ENCODE peak calls at places on chromosomes 6 and 20, in nine cellular contexts. I, Y, M, U, J, Z, N, B and P are unnamed samples.

GRCh38 chr6:36977470-36977941 is 8.5 kb downstream of the MTCH1 start:
- DNase-seq in I (no peak), Y (peak; percentile 58), M (peak; percentile 71), U (no peak), J (no peak), Z (no peak), N (no peak), B (no peak), P (no peak)

GRCh38 chr6:118748311-118749062 is 97.1 kb upstream of the CEP85L start:
- DNase-seq in I (no peak), Y (no peak), M (peak; percentile 81), U (peak; percentile 53), J (no peak), Z (peak; percentile 94), N (no peak), B (no peak), P (no peak)

GRCh38 chr20:7654231-7654630 is 286.0 kb downstream of the HAO1 start:
- DNase-seq in I (no peak), Y (no peak), M (no peak), U (no peak), J (no peak), Z (no peak), N (no peak), B (no peak), P (no peak)

GRCh38 chr6:72371473-72371872 is 250.4 kb upstream of the KCNQ5 start:
- DNase-seq in I (no peak), Y (no peak), M (no peak), U (no peak), J (no peak), Z (no peak), N (no peak), B (no peak), P (no peak)

GRCh38 chr20:10247440-10247839 is 28.8 kb downstream of the SNAP25 start:
- DNase-seq in I (no peak), Y (no peak), M (no peak), U (peak; percentile 50), J (no peak), Z (no peak), N (no peak), B (no peak), P (no peak)

GRCh38 chr20:63085087-63085861 is 78.5 kb upstream of the BHLHE23 start:
- DNase-seq in I (no peak), Y (no peak), M (peak; percentile 22), U (no peak), J (no peak), Z (no peak), N (no peak), B (no peak), P (peak; percentile 46)

GRCh38 chr6:32045811-32046449 is 7.7 kb downstream of the CYP21A2 start:
- DNase-seq in I (no peak), Y (no peak), M (peak; percentile 52), U (no peak), J (no peak), Z (no peak), N (no peak), B (no peak), P (no peak)

GRCh38 chr6:7073810-7074525 is 33.8 kb upstream of the RREB1 start:
- DNase-seq in I (peak; percentile 52), Y (no peak), M (no peak), U (no peak), J (peak; percentile 22), Z (no peak), N (no peak), B (no peak), P (no peak)

GRCh38 chr20:64079273-64080012 is at the start of gene RGS19:
- DNase-seq in I (peak; percentile 47), Y (peak; percentile 82), M (peak; percentile 88), U (peak; percentile 74), J (no peak), Z (peak; percentile 83), N (peak; percentile 10), B (peak; percentile 86), P (peak; percentile 85)

GRCh38 chr6:142543576-142543975 is 241.8 kb downstream of the ADGRG6 start:
- DNase-seq in I (no peak), Y (no peak), M (no peak), U (no peak), J (no peak), Z (no peak), N (no peak), B (no peak), P (no peak)

GRCh38 chr6:55100729-55101128 is 73.6 kb upstream of the HCRTR2 start:
- DNase-seq in I (no peak), Y (no peak), M (no peak), U (no peak), J (no peak), Z (no peak), N (no peak), B (peak; percentile 35), P (no peak)

GRCh38 chr6:453152-453551 is 61.6 kb downstream of the IRF4 start:
- DNase-seq in I (no peak), Y (no peak), M (peak; percentile 32), U (no peak), J (no peak), Z (peak; percentile 24), N (no peak), B (no peak), P (peak; percentile 78)

GRCh38 chr6:125019281-125019680 is 57.0 kb downstream of the RNF217 start:
- DNase-seq in I (no peak), Y (no peak), M (no peak), U (no peak), J (no peak), Z (no peak), N (no peak), B (no peak), P (no peak)

GRCh38 chr6:40881501-40881900 is 157.5 kb downstream of the UNC5CL start:
- DNase-seq in I (no peak), Y (no peak), M (no peak), U (no peak), J (no peak), Z (peak; percentile 14), N (no peak), B (no peak), P (no peak)

GRCh38 chr20:50646483-50646996 is 44.8 kb downstream of the RIPOR3 start:
- DNase-seq in I (no peak), Y (no peak), M (no peak), U (peak; percentile 32), J (no peak), Z (no peak), N (no peak), B (no peak), P (no peak)